ENCODE peak calls at places on chromosomes 13 and 19, in six cellular contexts. I is tibial nerve, E is HCT116, Z is transverse colon, X is GM12878, P is adrenal gland. T is an unnamed sample.

GRCh38 chr13:47572375-47572774 is 428.7 kb downstream of the SUCLA2 start:
- DNase-seq in X (no peak), E (no peak), Z (no peak), I (no peak), P (no peak), T (no peak)

GRCh38 chr13:38348890-38349289 is 761 bp upstream of the UFM1 start:
- DNase-seq in P (peak; percentile 24), Z (peak; percentile 8), I (no peak), X (no peak), E (no peak), T (peak; percentile 17)

GRCh38 chr13:95117092-95117491 is 184.2 kb downstream of the ABCC4 start:
- DNase-seq in E (no peak), I (no peak), X (peak; percentile 5), Z (no peak), P (no peak), T (no peak)

GRCh38 chr19:36837525-36837901 is 674 bp downstream of the ZNF790 start:
- DNase-seq in X (no peak), P (peak; percentile 33), Z (no peak), I (no peak), E (no peak), T (no peak)

GRCh38 chr13:113652404-113653263 is 5.4 kb downstream of the ATP4B start:
- DNase-seq in X (no peak), Z (peak; percentile 2), P (no peak), E (no peak), I (peak; percentile 1), T (no peak)

GRCh38 chr19:7337380-7338194 is 11.2 kb upstream of the ARHGEF18 start:
- DNase-seq in Z (peak; percentile 73), X (peak; percentile 99), P (no peak), E (no peak), I (no peak), T (no peak)

GRCh38 chr19:29275266-29275665 is 62.3 kb upstream of the UQCRFS1 start:
- DNase-seq in X (no peak), Z (no peak), P (no peak), E (no peak), I (no peak), T (no peak)

GRCh38 chr19:1076951-1077350 is 10.0 kb downstream of the ARHGAP45 start:
- DNase-seq in E (no peak), P (peak; percentile 57), I (no peak), X (peak; percentile 85), Z (peak; percentile 89), T (no peak)

GRCh38 chr13:30805132-30805537 is 69.8 kb downstream of the ALOX5AP start:
- DNase-seq in E (no peak), X (no peak), P (peak; percentile 30), Z (no peak), I (no peak), T (peak; percentile 45)

GRCh38 chr13:112588490-112589297 is 741 bp upstream of the TUBGCP3 start:
- DNase-seq in Z (no peak), I (no peak), P (no peak), E (no peak), X (no peak), T (no peak)

GRCh38 chr19:19488875-19489690 is 26.3 kb downstream of the TSSK6 start:
- DNase-seq in Z (peak; percentile 79), X (peak; percentile 73), E (peak; percentile 89), P (peak; percentile 89), I (peak; percentile 66), T (peak; percentile 77)

GRCh38 chr19:42568006-42568405 is 26.7 kb downstream of the CEACAM8 start:
- DNase-seq in E (no peak), P (no peak), X (no peak), I (no peak), Z (no peak), T (no peak)

GRCh38 chr19:5782322-5782721 is 2.2 kb downstream of the PRR22 start:
- DNase-seq in Z (no peak), E (no peak), X (no peak), P (no peak), I (no peak), T (no peak)
- TF ChIP-seq POLR2A in Z (no peak), E (no peak), X (peak; percentile 57), P (no peak), I (no peak), T (no peak)

GRCh38 chr19:49793561-49793840 is 19.6 kb downstream of the FUZ start:
- DNase-seq in Z (no peak), X (no peak), I (no peak), P (peak; percentile 83), E (no peak), T (no peak)
- H3K36me3 ChIP-seq in Z (no peaks in the 10 kb centered on the region), X (peaks cover 30% of the 10 kb centered on the region), I (peaks cover 98% of the 10 kb centered on the region), P (no peaks in the 10 kb centered on the region), E (peaks cover 17% of the 10 kb centered on the region), T (no peaks in the 10 kb centered on the region)

GRCh38 chr19:40808021-40808325 is 9.0 kb downstream of the EGLN2 start:
- DNase-seq in I (no peak), X (no peak), E (no peak), Z (no peak), P (no peak), T (no peak)
- H3K4me1 ChIP-seq in I (peaks cover 92% of the 10 kb centered on the region), X (peaks cover 29% of the 10 kb centered on the region), E (peaks cover 26% of the 10 kb centered on the region), Z (peaks cover 77% of the 10 kb centered on the region), P (peaks cover 68% of the 10 kb centered on the region), T (peaks cover 51% of the 10 kb centered on the region)

GRCh38 chr19:16001481-16002312 is 52.9 kb downstream of the OR10H4 start:
- DNase-seq in Z (peak; percentile 21), P (no peak), X (peak; percentile 55), E (no peak), I (no peak), T (no peak)
- TF ChIP-seq POLR2A in Z (no peak), P (no peak), X (peak; percentile 63), E (no peak), I (no peak), T (no peak)

GRCh38 chr19:11021760-11022144 is 60.9 kb downstream of the SMARCA4 start:
- DNase-seq in Z (no peak), E (no peak), X (no peak), I (no peak), P (no peak), T (no peak)
- H3K36me3 ChIP-seq in Z (no peaks in the 10 kb centered on the region), E (peaks cover 55% of the 10 kb centered on the region), X (peaks cover 62% of the 10 kb centered on the region), I (peaks cover 100% of the 10 kb centered on the region), P (no peaks in the 10 kb centered on the region), T (no peaks in the 10 kb centered on the region)

GRCh38 chr13:23627419-23627818 is 57.2 kb downstream of the TNFRSF19 start:
- DNase-seq in X (no peak), P (no peak), I (no peak), Z (no peak), E (no peak), T (no peak)

GRCh38 chr13:23626730-23627129 is 56.5 kb downstream of the TNFRSF19 start:
- DNase-seq in I (no peak), X (no peak), P (no peak), E (no peak), Z (no peak), T (peak; percentile 65)

GRCh38 chr13:23629566-23630272 is 59.5 kb downstream of the TNFRSF19 start:
- DNase-seq in E (no peak), X (no peak), P (no peak), Z (no peak), I (no peak), T (no peak)

GRCh38 chr13:23628765-23629565 is 58.8 kb downstream of the TNFRSF19 start:
- DNase-seq in I (no peak), P (no peak), Z (no peak), E (no peak), X (no peak), T (peak; percentile 50)

GRCh38 chr13:23628250-23628649 is 58.0 kb downstream of the TNFRSF19 start:
- DNase-seq in X (no peak), Z (no peak), E (no peak), I (no peak), P (no peak), T (no peak)
- H3K4me1 ChIP-seq in X (no peaks in the 10 kb centered on the region), Z (no peaks in the 10 kb centered on the region), E (no peaks in the 10 kb centered on the region), I (peaks cover 32% of the 10 kb centered on the region), P (peaks cover 6% of the 10 kb centered on the region), T (peaks cover 56% of the 10 kb centered on the region)

GRCh38 chr19:49110567-49110966 is 3.6 kb upstream of the LIN7B start:
- DNase-seq in P (no peak), X (no peak), E (no peak), Z (no peak), I (no peak), T (no peak)

GRCh38 chr19:49111218-49111998 is 2.8 kb upstream of the LIN7B start:
- DNase-seq in X (no peak), Z (no peak), I (no peak), E (no peak), P (no peak), T (no peak)

GRCh38 chr19:49116544-49116943 is 2.4 kb downstream of the LIN7B start:
- DNase-seq in E (no peak), X (no peak), Z (no peak), P (peak; percentile 60), I (peak; percentile 38), T (no peak)

GRCh38 chr19:49114630-49115363 is 627 bp downstream of the LIN7B start:
- DNase-seq in P (peak; percentile 71), I (no peak), Z (peak; percentile 66), E (no peak), X (no peak), T (peak; percentile 72)

GRCh38 chr19:49113762-49114629 is at the start of gene LIN7B:
- DNase-seq in I (no peak), E (peak; percentile 52), P (peak; percentile 55), Z (peak; percentile 74), X (no peak), T (peak; percentile 61)
- TF ChIP-seq POLR2A in I (no peak), E (peak; percentile 21), P (no peak), Z (no peak), X (peak; percentile 48), T (no peak)

DNA sequence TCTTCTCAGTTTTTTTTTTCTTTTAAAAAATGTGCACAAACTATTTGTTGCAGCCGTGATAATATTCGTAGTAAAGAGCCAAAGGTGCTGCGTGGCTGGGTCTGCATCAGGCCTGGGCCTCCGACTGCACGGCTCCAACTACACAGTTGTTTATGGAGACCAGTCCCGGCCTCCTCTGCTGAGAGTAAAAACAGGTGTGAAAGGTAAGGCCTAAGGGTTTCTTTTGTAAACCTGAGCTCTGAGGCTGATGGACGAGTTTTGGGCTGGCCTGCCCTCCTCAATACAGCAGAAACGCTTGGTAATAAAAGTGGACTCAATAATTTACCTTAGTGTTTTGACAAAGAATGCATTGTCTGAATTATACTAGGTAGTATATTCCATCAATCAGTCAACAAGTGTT is 3.9 kb downstream of the MBNL2 start:
- DNase-seq in Z (no peak), E (no peak), I (no peak), X (no peak), P (no peak), T (no peak)
- H3K36me3 ChIP-seq in Z (no peaks in the 10 kb centered on the region), E (no peaks in the 10 kb centered on the region), I (no peaks in the 10 kb centered on the region), X (no peaks in the 10 kb centered on the region), P (no peaks in the 10 kb centered on the region), T (no peaks in the 10 kb centered on the region)

T was measured in testis.